ENCODE peak calls at places on chromosomes 7 and 10, in nine cellular contexts. B, J, X, V, N, M, G, O and F are unnamed samples.

GRCh38 chr7:101743241-101743994 is 74.0 kb upstream of the CUX1 start:
- DNase-seq in B (peak), J (peak), X (peak), V (no peak), N (peak), M (no peak), G (peak), O (peak), F (peak)

GRCh38 chr10:80126876-80127275 is 5.7 kb upstream of the PLAC9 start:
- DNase-seq in B (no peak), J (no peak), X (no peak), V (no peak), N (peak), M (no peak), G (no peak), O (no peak), F (no peak)

GRCh38 chr7:46776790-46777189 is 805.1 kb downstream of the TNS3 start:
- DNase-seq in B (no peak), J (no peak), X (no peak), V (no peak), N (peak), M (no peak), G (no peak), O (no peak), F (peak)

GRCh38 chr10:125641398-125641797 is 41.6 kb downstream of the TEX36 start:
- DNase-seq in B (no peak), J (no peak), X (no peak), V (no peak), N (no peak), M (no peak), G (no peak), O (peak), F (no peak)

GRCh38 chr10:86139066-86139657 is 227.4 kb downstream of the GRID1 start:
- DNase-seq in B (peak), J (peak), X (no peak), V (no peak), N (peak), M (no peak), G (no peak), O (peak), F (no peak)

GRCh38 chr7:14691597-14692203 is 210.9 kb downstream of the DGKB start:
- DNase-seq in B (peak), J (peak), X (peak), V (no peak), N (peak), M (no peak), G (peak), O (peak), F (no peak)

GRCh38 chr7:18408461-18408860 is 87.1 kb upstream of the HDAC9 start:
- DNase-seq in B (no peak), J (no peak), X (no peak), V (no peak), N (peak), M (no peak), G (no peak), O (no peak), F (peak)

GRCh38 chr10:680146-680545 is 9.3 kb downstream of the DIP2C start:
- DNase-seq in B (no peak), J (no peak), X (no peak), V (no peak), N (no peak), M (no peak), G (no peak), O (no peak), F (no peak)

GRCh38 chr7:47448971-47449370 is 132.9 kb downstream of the TNS3 start:
- DNase-seq in B (no peak), J (no peak), X (no peak), V (no peak), N (no peak), M (no peak), G (no peak), O (no peak), F (no peak)

GRCh38 chr7:131502810-131503545 is 53.5 kb downstream of the PODXL start:
- DNase-seq in B (no peak), J (no peak), X (no peak), V (no peak), N (no peak), M (peak), G (no peak), O (no peak), F (peak)

GRCh38 chr10:10792681-10793080 is 225.0 kb upstream of the CELF2 start:
- DNase-seq in B (no peak), J (no peak), X (no peak), V (no peak), N (peak), M (peak), G (no peak), O (peak), F (peak)

GRCh38 chr7:142542938-142543337 is 206.3 kb upstream of the PRSS1 start:
- DNase-seq in B (no peak), J (no peak), X (no peak), V (no peak), N (no peak), M (no peak), G (no peak), O (no peak), F (peak)

GRCh38 chr7:18570890-18571478 is 75.4 kb downstream of the HDAC9 start:
- DNase-seq in B (no peak), J (no peak), X (no peak), V (no peak), N (peak), M (peak), G (no peak), O (peak), F (peak)

GRCh38 chr10:103890194-103890658 is 27.8 kb downstream of the STN1 start:
- DNase-seq in B (no peak), J (no peak), X (no peak), V (no peak), N (no peak), M (no peak), G (no peak), O (peak), F (peak)

GRCh38 chr10:10598297-10598696 is 419.4 kb upstream of the CELF2 start:
- DNase-seq in B (no peak), J (peak), X (no peak), V (no peak), N (no peak), M (no peak), G (no peak), O (no peak), F (no peak)

GRCh38 chr7:142377567-142377966 is 119.7 kb upstream of the PRSS58 start:
- DNase-seq in B (no peak), J (no peak), X (no peak), V (no peak), N (no peak), M (no peak), G (no peak), O (no peak), F (no peak)

GRCh38 chr10:77837248-77837924 is 89.2 kb downstream of the DLG5 start:
- DNase-seq in B (peak), J (peak), X (peak), V (peak), N (peak), M (peak), G (peak), O (peak), F (peak)

GRCh38 chr10:70903262-70903921 is 15.0 kb upstream of the PCBD1 start:
- DNase-seq in B (peak), J (peak), X (peak), V (no peak), N (peak), M (no peak), G (no peak), O (peak), F (peak)

GRCh38 chr10:63767512-63767911 is 246.3 kb downstream of the REEP3 start:
- DNase-seq in B (no peak), J (no peak), X (no peak), V (no peak), N (peak), M (no peak), G (no peak), O (peak), F (peak)

GRCh38 chr10:132942101-132942739 is at the start of gene CFAP46:
- DNase-seq in B (peak), J (peak), X (no peak), V (no peak), N (peak), M (no peak), G (no peak), O (peak), F (peak)

GRCh38 chr10:114367676-114368391 is 36.5 kb downstream of the AFAP1L2 start:
- DNase-seq in B (no peak), J (no peak), X (no peak), V (no peak), N (no peak), M (no peak), G (no peak), O (peak), F (no peak)

GRCh38 chr7:68414631-68415425 is 1183.4 kb upstream of the AUTS2 start:
- DNase-seq in B (no peak), J (no peak), X (peak), V (no peak), N (no peak), M (no peak), G (no peak), O (no peak), F (no peak)

GRCh38 chr7:91541641-91542040 is 277.4 kb downstream of the FZD1 start:
- DNase-seq in B (no peak), J (no peak), X (no peak), V (no peak), N (no peak), M (no peak), G (no peak), O (no peak), F (no peak)

GRCh38 chr10:110138197-110138812 is 69.1 kb upstream of the MXI1 start:
- DNase-seq in B (no peak), J (no peak), X (no peak), V (no peak), N (peak), M (peak), G (no peak), O (peak), F (peak)

GRCh38 chr10:43700306-43700705 is 51.6 kb upstream of the ZNF32 start:
- DNase-seq in B (no peak), J (no peak), X (no peak), V (no peak), N (no peak), M (no peak), G (no peak), O (no peak), F (peak)

GRCh38 chr10:31317652-31318381 is 1.2 kb upstream of the ZEB1 start:
- DNase-seq in B (peak), J (no peak), X (peak), V (no peak), N (no peak), M (no peak), G (peak), O (no peak), F (no peak)

GRCh38 chr7:27329917-27330316 is 87.3 kb downstream of the EVX1 start:
- DNase-seq in B (no peak), J (no peak), X (no peak), V (no peak), N (peak), M (no peak), G (no peak), O (peak), F (no peak)

GRCh38 chr10:500876-501275 is 188.6 kb downstream of the DIP2C start:
- DNase-seq in B (no peak), J (no peak), X (no peak), V (no peak), N (no peak), M (no peak), G (no peak), O (no peak), F (no peak)

GRCh38 chr7:96090756-96091155 is 231.1 kb downstream of the SLC25A13 start:
- DNase-seq in B (no peak), J (no peak), X (no peak), V (no peak), N (no peak), M (no peak), G (no peak), O (no peak), F (no peak)

GRCh38 chr10:35259769-35260397 is 76.4 kb upstream of the CCNY start:
- DNase-seq in B (no peak), J (no peak), X (no peak), V (no peak), N (no peak), M (peak), G (no peak), O (peak), F (peak)

GRCh38 chr7:133365892-133366291 is 113.0 kb downstream of the EXOC4 start:
- DNase-seq in B (no peak), J (no peak), X (no peak), V (no peak), N (no peak), M (no peak), G (no peak), O (no peak), F (peak)

GRCh38 chr10:122051609-122052385 is 62.8 kb downstream of the TACC2 start:
- DNase-seq in B (peak), J (peak), X (no peak), V (no peak), N (peak), M (peak), G (no peak), O (peak), F (peak)

GRCh38 chr7:157386979-157387800 is 50.4 kb downstream of the DNAJB6 start:
- DNase-seq in B (peak), J (peak), X (peak), V (peak), N (peak), M (peak), G (peak), O (peak), F (peak)

GRCh38 chr10:98391578-98391991 is 23.4 kb downstream of the PYROXD2 start:
- DNase-seq in B (no peak), J (no peak), X (no peak), V (no peak), N (no peak), M (no peak), G (no peak), O (no peak), F (no peak)

GRCh38 chr10:33215635-33216034 is 118.8 kb downstream of the NRP1 start:
- DNase-seq in B (no peak), J (no peak), X (no peak), V (no peak), N (no peak), M (no peak), G (no peak), O (no peak), F (no peak)

DNA sequence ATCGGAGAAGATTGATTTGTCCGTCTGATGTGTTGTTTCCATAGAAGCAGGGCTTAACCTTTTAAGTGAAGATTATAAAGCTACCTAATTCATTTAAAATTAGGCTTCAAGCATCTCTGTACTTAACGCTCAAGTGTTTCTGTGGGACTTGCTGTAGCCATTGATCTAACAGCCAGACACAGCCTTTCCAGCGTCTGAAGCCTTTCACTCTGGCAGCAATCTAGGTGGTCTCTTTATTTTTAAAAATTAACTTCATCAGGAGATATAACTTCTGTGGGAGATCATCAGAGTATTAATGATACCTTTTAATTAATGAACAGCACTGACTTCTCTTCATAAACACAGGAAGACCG is 88.1 kb downstream of the BEND7 start:
- DNase-seq in B (no peak), J (no peak), X (no peak), V (no peak), N (no peak), M (no peak), G (no peak), O (no peak), F (no peak)
- TF ChIP-seq CTCF in B (peak), J (peak), X (no peak), V (no peak), N (no peak), M (no peak), G (peak), O (peak), F (peak)

DNA sequence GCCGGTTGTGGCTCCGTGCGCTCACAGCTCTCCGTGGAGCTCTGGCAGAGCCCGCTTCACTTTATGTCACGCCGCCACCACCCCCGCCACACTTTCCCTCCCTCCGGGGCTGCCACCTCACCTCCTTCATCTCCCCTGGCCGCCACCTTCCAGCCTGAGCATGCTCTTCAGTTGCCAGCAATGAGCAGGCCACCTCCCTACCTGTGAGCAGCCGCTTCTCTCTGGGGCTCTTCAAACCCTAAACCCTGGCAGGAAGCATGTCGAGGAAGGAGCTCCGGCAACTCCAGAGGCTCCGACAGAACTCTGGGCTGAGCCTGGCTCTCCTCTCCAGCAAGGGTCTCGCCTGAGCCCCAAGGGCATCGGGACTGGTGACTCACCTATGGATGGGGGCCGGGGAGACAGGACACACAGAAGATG is 36.7 kb downstream of the GBX1 start:
- DNase-seq in B (no peak), J (no peak), X (no peak), V (no peak), N (no peak), M (no peak), G (no peak), O (no peak), F (no peak)
- TF ChIP-seq CTCF in B (no peak), J (no peak), X (no peak), V (no peak), N (no peak), M (no peak), G (no peak), O (no peak), F (no peak)

GRCh38 chr10:92553959-92554358 is 19.9 kb downstream of the IDE start:
- DNase-seq in B (no peak), J (no peak), X (no peak), V (no peak), N (no peak), M (no peak), G (no peak), O (no peak), F (no peak)

GRCh38 chr10:92547676-92548075 is 26.2 kb downstream of the IDE start:
- DNase-seq in B (no peak), J (no peak), X (no peak), V (no peak), N (no peak), M (no peak), G (no peak), O (no peak), F (no peak)

GRCh38 chr10:92550924-92551323 is 23.0 kb downstream of the IDE start:
- DNase-seq in B (no peak), J (no peak), X (no peak), V (no peak), N (no peak), M (no peak), G (no peak), O (no peak), F (no peak)

DNA sequence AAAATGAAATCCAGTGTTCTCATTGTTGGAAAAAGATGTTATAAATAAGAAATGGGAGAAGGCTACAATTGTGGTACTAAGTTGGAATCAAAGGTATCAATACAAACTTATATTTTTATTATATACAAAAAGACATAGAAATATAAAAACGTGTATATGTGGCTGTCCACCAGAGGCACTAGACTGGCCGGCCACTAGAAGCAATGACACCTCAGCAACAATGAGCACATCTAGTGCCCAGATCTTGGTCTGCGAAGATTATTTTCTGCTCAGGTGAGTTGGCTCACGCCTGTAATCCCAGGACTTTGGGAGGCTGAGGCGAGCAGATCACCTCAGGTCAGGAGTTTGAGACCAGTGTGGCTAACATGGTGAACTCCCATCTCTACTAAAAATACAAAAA is 21.6 kb downstream of the IDE start:
- DNase-seq in B (no peak), J (no peak), X (no peak), V (no peak), N (no peak), M (no peak), G (no peak), O (no peak), F (no peak)
- TF ChIP-seq CTCF in B (peak), J (no peak), X (peak), V (no peak), N (peak), M (peak), G (no peak), O (peak), F (peak)

GRCh38 chr7:23357190-23358093 is 58.3 kb downstream of the MALSU1 start:
- DNase-seq in B (no peak), J (no peak), X (peak), V (no peak), N (peak), M (no peak), G (no peak), O (peak), F (peak)
- TF ChIP-seq CTCF in B (peak), J (no peak), X (peak), V (peak), N (peak), M (no peak), G (peak), O (peak), F (peak)

GRCh38 chr10:24374134-24374915 is 165.4 kb downstream of the KIAA1217 start:
- DNase-seq in B (no peak), J (no peak), X (no peak), V (no peak), N (no peak), M (peak), G (no peak), O (no peak), F (peak)
- TF ChIP-seq CTCF in B (no peak), J (no peak), X (no peak), V (no peak), N (no peak), M (no peak), G (no peak), O (no peak), F (no peak)